ENCODE peak calls at places on chromosomes 16 and 17, in four cellular contexts. D is mucosa of descending colon, P is caudate nucleus, W is A549. B is an unnamed sample.

GRCh38 chr16:12513057-12513790 is 290.5 kb downstream of the CPPED1 start:
- DNase-seq in D (no peak), P (no peak), W (no peak), B (no peak)

GRCh38 chr16:89598199-89598598 is 15.2 kb upstream of the DPEP1 start:
- DNase-seq in D (no peak), P (no peak), W (peak; percentile 71), B (no peak)

GRCh38 chr16:48720266-48720665 is 110.3 kb upstream of the N4BP1 start:
- DNase-seq in D (no peak), P (no peak), W (peak; percentile 4), B (no peak)

GRCh38 chr17:44223574-44224046 is 4.1 kb upstream of the UBTF start:
- DNase-seq in D (no peak), P (no peak), W (no peak), B (peak; percentile 87)

GRCh38 chr17:81322271-81323082 is 27.4 kb upstream of the SLC38A10 start:
- DNase-seq in D (no peak), P (no peak), W (peak; percentile 72), B (no peak)

GRCh38 chr17:40536731-40537171 is 28.5 kb downstream of the CCR7 start:
- DNase-seq in D (no peak), P (no peak), W (peak; percentile 83), B (no peak)

GRCh38 chr17:68600123-68600880 is 865 bp downstream of the FAM20A start:
- DNase-seq in D (peak; percentile 54), P (no peak), W (peak; percentile 28), B (peak; percentile 82)

GRCh38 chr16:81641403-81642106 is 137.5 kb upstream of the PLCG2 start:
- DNase-seq in D (no peak), P (no peak), W (no peak), B (peak; percentile 66)

GRCh38 chr16:762049-762513 is 1.5 kb downstream of the MSLN start:
- DNase-seq in D (no peak), P (no peak), W (no peak), B (no peak)

GRCh38 chr17:79340771-79341528 is 266.3 kb downstream of the ENGASE start:
- DNase-seq in D (peak; percentile 33), P (no peak), W (no peak), B (no peak)

GRCh38 chr17:16444258-16444886 is 29.0 kb downstream of the TRPV2 start:
- DNase-seq in D (peak; percentile 42), P (no peak), W (peak; percentile 37), B (no peak)

GRCh38 chr16:749010-749409 is 8.2 kb upstream of the CIAO3 start:
- DNase-seq in D (no peak), P (no peak), W (no peak), B (no peak)

GRCh38 chr16:30948087-30948955 is 547 bp upstream of the ORAI3 start:
- DNase-seq in D (peak; percentile 79), P (peak; percentile 78), W (peak; percentile 98), B (peak; percentile 92)

GRCh38 chr17:12985431-12986285 is 32.2 kb downstream of the ELAC2 start:
- DNase-seq in D (no peak), P (no peak), W (no peak), B (no peak)

GRCh38 chr17:12545877-12546513 is 119.7 kb upstream of the MYOCD start:
- DNase-seq in D (no peak), P (no peak), W (peak; percentile 75), B (no peak)

GRCh38 chr17:48878920-48879898 is 13.4 kb upstream of the ATP5MC1 start:
- DNase-seq in D (no peak), P (no peak), W (peak; percentile 85), B (no peak)

GRCh38 chr17:81652901-81653771 is 3.2 kb downstream of the PDE6G start:
- DNase-seq in D (no peak), P (no peak), W (no peak), B (no peak)

GRCh38 chr17:64019486-64020067 is 856 bp downstream of the ICAM2 start:
- DNase-seq in D (no peak), P (no peak), W (no peak), B (no peak)

GRCh38 chr17:13598353-13599167 is 3.2 kb downstream of the HS3ST3A1 start:
- DNase-seq in D (no peak), P (no peak), W (no peak), B (no peak)

GRCh38 chr16:75198135-75198600 is 8.8 kb downstream of the CTRB2 start:
- DNase-seq in D (no peak), P (no peak), W (no peak), B (peak; percentile 61)

GRCh38 chr17:15981646-15982580 is 17.6 kb downstream of the ZSWIM7 start:
- DNase-seq in D (no peak), P (no peak), W (peak; percentile 36), B (no peak)

GRCh38 chr16:64311241-64311640 is 810.6 kb downstream of the CDH11 start:
- DNase-seq in D (no peak), P (no peak), W (no peak), B (no peak)

GRCh38 chr17:75036643-75037268 is 10.0 kb downstream of the ATP5PD start:
- DNase-seq in D (peak; percentile 90), P (peak; percentile 1), W (peak; percentile 97), B (peak; percentile 33)

GRCh38 chr17:29828676-29829291 is 101.2 kb downstream of the SSH2 start:
- DNase-seq in D (no peak), P (no peak), W (no peak), B (no peak)

GRCh38 chr16:6124136-6124535 is 1026.5 kb upstream of the EEF2KMT start:
- DNase-seq in D (no peak), P (no peak), W (no peak), B (no peak)

GRCh38 chr17:4368341-4368740 is 1.9 kb upstream of the UBE2G1 start:
- DNase-seq in D (peak; percentile 7), P (no peak), W (no peak), B (no peak)

GRCh38 chr17:52124561-52124960 is 34.0 kb downstream of the CA10 start:
- DNase-seq in D (no peak), P (no peak), W (no peak), B (no peak)

GRCh38 chr17:39755550-39756375 is 18.0 kb downstream of the GRB7 start:
- DNase-seq in D (peak; percentile 69), P (no peak), W (no peak), B (no peak)

GRCh38 chr16:15996432-15997109 is 47.2 kb downstream of the ABCC1 start:
- DNase-seq in D (no peak), P (no peak), W (peak; percentile 94), B (no peak)

GRCh38 chr17:4986951-4987766 is at the start of gene CAMTA2:
- DNase-seq in D (peak; percentile 94), P (peak; percentile 68), W (peak; percentile 87), B (peak; percentile 86)